ENCODE peak calls at places on chromosome 20, in eight cellular contexts. M is GM18507, R is foreskin fibroblast, F is tibial artery, S is progenitor cell of endocrine pancreas, E is T1000, Q is fibroblast of pulmonary artery, J is fibroblast of the aortic adventitia. B is an unnamed sample.

GRCh38 chr20:22453244-22454080 is 130.9 kb downstream of the FOXA2 start:
- DNase-seq in M (no peak), R (no peak), F (no peak), S (no peak), E (no peak), Q (peak; percentile 26), J (peak; percentile 38), B (peak; percentile 36)

GRCh38 chr20:49784291-49784690 is 28.3 kb upstream of the SLC9A8 start:
- DNase-seq in M (no peak), R (no peak), F (no peak), S (no peak), E (no peak), Q (no peak), J (no peak), B (no peak)

GRCh38 chr20:21175433-21175832 is 49.6 kb downstream of the KIZ start:
- DNase-seq in M (no peak), R (no peak), F (no peak), S (no peak), E (no peak), Q (no peak), J (no peak), B (no peak)

GRCh38 chr20:62201173-62202082 is 18.6 kb downstream of the MTG2 start:
- DNase-seq in M (peak; percentile 36), R (no peak), F (no peak), S (no peak), E (no peak), Q (no peak), J (no peak), B (no peak)

GRCh38 chr20:37081717-37082289 is 14.0 kb downstream of the RBL1 start:
- DNase-seq in M (no peak), R (no peak), F (no peak), S (no peak), E (no peak), Q (no peak), J (no peak), B (peak; percentile 7)

GRCh38 chr20:23078351-23078993 is 7.7 kb downstream of the CD93 start:
- DNase-seq in M (no peak), R (peak; percentile 64), F (no peak), S (no peak), E (no peak), Q (peak; percentile 76), J (peak; percentile 84), B (peak; percentile 86)

GRCh38 chr20:24796236-24796635 is 152.8 kb upstream of the CST7 start:
- DNase-seq in M (no peak), R (no peak), F (no peak), S (no peak), E (no peak), Q (no peak), J (no peak), B (no peak)

GRCh38 chr20:20680991-20681508 is 31.4 kb downstream of the RALGAPA2 start:
- DNase-seq in M (no peak), R (no peak), F (no peak), S (no peak), E (no peak), Q (no peak), J (no peak), B (no peak)

GRCh38 chr20:44125332-44126127 is 61.5 kb downstream of the JPH2 start:
- DNase-seq in M (no peak), R (no peak), F (no peak), S (no peak), E (no peak), Q (no peak), J (no peak), B (no peak)

GRCh38 chr20:24735263-24735662 is 213.8 kb upstream of the CST7 start:
- DNase-seq in M (no peak), R (no peak), F (no peak), S (no peak), E (no peak), Q (no peak), J (peak; percentile 4), B (no peak)

GRCh38 chr20:31974296-31974695 is 6.3 kb downstream of the XKR7 start:
- DNase-seq in M (no peak), R (no peak), F (no peak), S (no peak), E (no peak), Q (no peak), J (no peak), B (no peak)

GRCh38 chr20:47205577-47206123 is 150.8 kb downstream of the ZMYND8 start:
- DNase-seq in M (peak; percentile 48), R (peak; percentile 81), F (peak; percentile 78), S (peak; percentile 25), E (no peak), Q (peak; percentile 84), J (peak; percentile 81), B (peak; percentile 86)

GRCh38 chr20:46213946-46214830 is 94.1 kb downstream of the CDH22 start:
- DNase-seq in M (no peak), R (no peak), F (peak; percentile 70), S (no peak), E (peak; percentile 79), Q (no peak), J (peak; percentile 22), B (peak; percentile 55)